ENCODE peak calls at places on chromosome 3, in six cellular contexts. One of them, this sample, is unnamed.
A peak's percentile ranks its signal among the peaks of the same experiment; 100 is the strongest.

GRCh38 chr3:100006570-100007271 is 107.6 kb downstream of the FILIP1L start:
- DNase-seq in GM12878: no peak
- DNase-seq in sigmoid colon: no peak
- DNase-seq in HCT116: no peak
- DNase-seq in Panc1: no peak
- DNase-seq in GM23338: peak; percentile 18
- DNase-seq in this sample: no peak

GRCh38 chr3:188939799-188940198 is 232.0 kb upstream of the TPRG1 start:
- DNase-seq in HCT116: no peak
- DNase-seq in sigmoid colon: no peak
- DNase-seq in GM12878: no peak
- DNase-seq in GM23338: no peak
- DNase-seq in Panc1: no peak
- DNase-seq in this sample: no peak

GRCh38 chr3:172315401-172316091 is 132.7 kb downstream of the GHSR start:
- DNase-seq in GM23338: no peak
- DNase-seq in Panc1: no peak
- DNase-seq in HCT116: peak; percentile 35
- DNase-seq in GM12878: no peak
- DNase-seq in sigmoid colon: peak; percentile 75
- DNase-seq in this sample: no peak

GRCh38 chr3:168417016-168417415 is 321.3 kb upstream of the GOLIM4 start:
- DNase-seq in Panc1: no peak
- DNase-seq in GM23338: no peak
- DNase-seq in HCT116: no peak
- DNase-seq in sigmoid colon: no peak
- DNase-seq in GM12878: no peak
- DNase-seq in this sample: no peak

GRCh38 chr3:88195951-88196434 is 46.2 kb downstream of the C3orf38 start:
- DNase-seq in GM23338: no peak
- DNase-seq in HCT116: no peak
- DNase-seq in Panc1: no peak
- DNase-seq in GM12878: no peak
- DNase-seq in sigmoid colon: no peak
- DNase-seq in this sample: no peak

GRCh38 chr3:38039101-38039898 is at the start of gene DLEC1:
- DNase-seq in GM12878: no peak
- DNase-seq in GM23338: peak; percentile 95
- DNase-seq in HCT116: no peak
- DNase-seq in sigmoid colon: peak; percentile 83
- DNase-seq in Panc1: no peak
- DNase-seq in this sample: peak; percentile 94

GRCh38 chr3:160224256-160224655 is 966 bp upstream of the C3orf80 start:
- DNase-seq in sigmoid colon: no peak
- DNase-seq in GM23338: peak; percentile 33
- DNase-seq in GM12878: no peak
- DNase-seq in Panc1: no peak
- DNase-seq in HCT116: no peak
- DNase-seq in this sample: no peak

GRCh38 chr3:127110982-127111693 is 81.8 kb upstream of the PRR23E start:
- DNase-seq in sigmoid colon: no peak
- DNase-seq in GM12878: no peak
- DNase-seq in HCT116: no peak
- DNase-seq in Panc1: no peak
- DNase-seq in GM23338: peak; percentile 66
- DNase-seq in this sample: no peak

GRCh38 chr3:39295184-39295775 is 15.4 kb upstream of the CX3CR1 start:
- DNase-seq in HCT116: no peak
- DNase-seq in Panc1: no peak
- DNase-seq in sigmoid colon: no peak
- DNase-seq in GM23338: no peak
- DNase-seq in GM12878: peak; percentile 95
- DNase-seq in this sample: no peak

GRCh38 chr3:7238565-7239295 is 377.8 kb downstream of the GRM7 start:
- DNase-seq in GM23338: no peak
- DNase-seq in Panc1: no peak
- DNase-seq in HCT116: no peak
- DNase-seq in sigmoid colon: no peak
- DNase-seq in GM12878: no peak
- DNase-seq in this sample: no peak

GRCh38 chr3:129758921-129759320 is 134.6 kb downstream of the TMCC1 start:
- DNase-seq in Panc1: no peak
- DNase-seq in GM23338: no peak
- DNase-seq in GM12878: no peak
- DNase-seq in HCT116: no peak
- DNase-seq in sigmoid colon: no peak
- DNase-seq in this sample: no peak

GRCh38 chr3:197989651-197990050 is 29.6 kb downstream of the LMLN start:
- DNase-seq in HCT116: no peak
- DNase-seq in Panc1: no peak
- DNase-seq in sigmoid colon: no peak
- DNase-seq in GM23338: no peak
- DNase-seq in GM12878: no peak
- DNase-seq in this sample: no peak

GRCh38 chr3:134216206-134216764 is 34.4 kb downstream of the RYK start:
- DNase-seq in sigmoid colon: no peak
- DNase-seq in GM12878: no peak
- DNase-seq in HCT116: no peak
- DNase-seq in GM23338: no peak
- DNase-seq in Panc1: no peak
- DNase-seq in this sample: no peak

DNA sequence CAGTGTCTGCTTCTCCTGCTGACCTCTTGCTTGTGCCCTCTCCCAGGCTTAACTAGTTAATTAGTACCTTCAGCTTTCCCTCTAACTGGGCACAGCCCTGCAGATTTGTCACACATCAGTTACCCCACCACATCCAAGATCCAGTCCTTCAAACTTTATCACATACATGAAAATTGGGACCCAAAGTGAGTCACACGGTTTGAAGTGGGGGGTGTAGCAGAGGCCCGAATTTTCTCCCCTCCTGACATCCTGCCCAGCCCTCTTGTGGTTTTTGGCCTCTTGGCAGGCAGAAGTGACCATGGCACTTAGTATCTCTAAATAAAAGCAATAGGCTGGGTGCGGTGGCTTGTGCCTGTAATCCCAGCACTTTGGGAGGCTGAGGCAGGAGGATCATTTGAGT is 3.9 kb downstream of the MAPKAPK3 start:
- DNase-seq in HCT116: no peak
- DNase-seq in GM12878: no peak
- DNase-seq in Panc1: no peak
- DNase-seq in sigmoid colon: no peak
- DNase-seq in GM23338: no peak
- DNase-seq in this sample: no peak
- H3K4me1 ChIP-seq in HCT116: peaks cover 77% of the 10 kb centered on the region
- H3K4me1 ChIP-seq in GM12878: peaks cover 33% of the 10 kb centered on the region
- H3K4me1 ChIP-seq in Panc1: no peaks in the 10 kb centered on the region
- H3K4me1 ChIP-seq in sigmoid colon: no peaks in the 10 kb centered on the region
- H3K4me1 ChIP-seq in GM23338: peaks cover 28% of the 10 kb centered on the region
- H3K4me1 ChIP-seq in this sample: peaks cover 97% of the 10 kb centered on the region

DNA sequence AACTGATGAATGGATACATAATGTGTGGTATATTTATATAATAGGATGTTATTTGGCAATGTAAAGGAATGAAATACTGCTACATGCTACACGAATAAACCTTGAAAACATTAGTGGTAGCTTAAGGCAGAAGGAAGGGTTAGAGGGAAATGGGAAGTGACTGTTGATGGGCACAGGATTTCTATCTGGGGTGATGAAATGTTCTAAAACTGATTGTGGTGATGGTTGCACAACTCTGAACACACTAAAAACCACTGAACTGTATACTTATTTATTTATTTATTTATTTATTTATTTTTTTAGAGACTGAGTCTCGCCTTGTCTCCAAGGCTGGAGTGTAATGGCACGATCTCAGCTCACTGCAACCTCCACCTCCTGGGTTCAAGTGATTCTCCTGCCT is 24.8 kb upstream of the SHISA5 start:
- DNase-seq in HCT116: no peak
- DNase-seq in GM12878: no peak
- DNase-seq in GM23338: no peak
- DNase-seq in sigmoid colon: no peak
- DNase-seq in Panc1: no peak
- DNase-seq in this sample: no peak
- H3K4me3 ChIP-seq in HCT116: no peak overlapping the region
- H3K4me3 ChIP-seq in GM12878: no peak overlapping the region
- H3K4me3 ChIP-seq in GM23338: no peak overlapping the region
- H3K4me3 ChIP-seq in sigmoid colon: no peak overlapping the region
- H3K4me3 ChIP-seq in Panc1: no peak overlapping the region
- H3K4me3 ChIP-seq in this sample: no peak overlapping the region

DNA sequence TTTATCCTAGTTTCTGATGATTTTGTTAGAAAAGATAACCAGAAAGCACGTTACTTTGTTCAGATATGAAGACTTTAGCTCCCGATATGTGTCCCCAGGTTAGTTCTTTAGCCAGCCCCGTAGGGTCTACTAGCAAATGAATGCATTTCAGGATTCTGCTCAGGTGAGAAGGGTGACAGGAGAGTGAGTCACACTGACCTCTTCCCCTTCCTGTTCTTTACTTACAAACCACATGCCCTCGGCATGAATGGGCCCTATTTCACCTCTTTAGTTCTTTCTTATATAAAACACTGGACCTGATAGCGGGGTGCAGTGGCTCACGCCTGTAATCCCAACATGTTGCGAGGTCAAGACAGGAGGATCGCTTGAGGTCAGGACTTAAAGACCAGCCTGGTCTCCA is 98.4 kb downstream of the SLC49A4 start:
- DNase-seq in GM23338: peak; percentile 8
- DNase-seq in sigmoid colon: no peak
- DNase-seq in Panc1: peak; percentile 15
- DNase-seq in GM12878: no peak
- DNase-seq in HCT116: peak; percentile 59
- DNase-seq in this sample: no peak
- TF ChIP-seq POLR2AphosphoS5 in GM23338: no peak
- TF ChIP-seq POLR2AphosphoS5 in sigmoid colon: no peak
- TF ChIP-seq POLR2AphosphoS5 in Panc1: no peak
- TF ChIP-seq POLR2AphosphoS5 in GM12878: no peak
- TF ChIP-seq POLR2AphosphoS5 in HCT116: peak; percentile 19
- TF ChIP-seq POLR2AphosphoS5 in this sample: no peak

GRCh38 chr3:13009132-13009945 is 63.9 kb downstream of the IQSEC1 start:
- DNase-seq in GM23338: no peak
- DNase-seq in GM12878: no peak
- DNase-seq in Panc1: no peak
- DNase-seq in HCT116: no peak
- DNase-seq in sigmoid colon: peak; percentile 84
- DNase-seq in this sample: peak; percentile 96
- H3K4me1 ChIP-seq in GM23338: peaks cover 13% of the 10 kb centered on the region
- H3K4me1 ChIP-seq in GM12878: peaks cover 93% of the 10 kb centered on the region
- H3K4me1 ChIP-seq in Panc1: no peaks in the 10 kb centered on the region
- H3K4me1 ChIP-seq in HCT116: peaks cover 14% of the 10 kb centered on the region
- H3K4me1 ChIP-seq in sigmoid colon: no peaks in the 10 kb centered on the region
- H3K4me1 ChIP-seq in this sample: peaks cover 100% of the 10 kb centered on the region

DNA sequence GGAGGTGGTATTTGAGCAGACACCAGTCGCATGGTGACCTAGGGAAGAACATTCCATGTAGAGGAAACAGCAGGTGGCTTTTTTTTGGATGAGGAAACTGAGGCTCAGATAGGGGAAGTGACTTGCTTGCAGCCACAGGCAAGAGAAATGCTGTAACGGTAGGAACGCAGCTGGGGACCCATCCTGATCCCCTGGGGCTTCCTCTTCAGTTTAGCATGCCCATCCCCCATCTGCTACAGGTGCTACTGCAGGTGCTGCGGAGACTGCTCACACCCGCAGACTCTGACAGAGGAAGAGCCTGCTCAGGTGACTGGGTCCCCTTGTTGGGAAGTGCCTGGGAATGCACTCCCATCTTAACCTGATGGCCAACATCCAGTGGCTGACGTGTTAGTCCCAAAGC is 55.4 kb upstream of the SEC13 start:
- DNase-seq in sigmoid colon: no peak
- DNase-seq in GM12878: no peak
- DNase-seq in GM23338: peak; percentile 34
- DNase-seq in Panc1: no peak
- DNase-seq in HCT116: no peak
- DNase-seq in this sample: peak; percentile 56
- H3K4me3 ChIP-seq in sigmoid colon: no peak overlapping the region
- H3K4me3 ChIP-seq in GM12878: no peak overlapping the region
- H3K4me3 ChIP-seq in GM23338: no peak overlapping the region
- H3K4me3 ChIP-seq in Panc1: no peak overlapping the region
- H3K4me3 ChIP-seq in HCT116: no peak overlapping the region
- H3K4me3 ChIP-seq in this sample: no peak overlapping the region

DNA sequence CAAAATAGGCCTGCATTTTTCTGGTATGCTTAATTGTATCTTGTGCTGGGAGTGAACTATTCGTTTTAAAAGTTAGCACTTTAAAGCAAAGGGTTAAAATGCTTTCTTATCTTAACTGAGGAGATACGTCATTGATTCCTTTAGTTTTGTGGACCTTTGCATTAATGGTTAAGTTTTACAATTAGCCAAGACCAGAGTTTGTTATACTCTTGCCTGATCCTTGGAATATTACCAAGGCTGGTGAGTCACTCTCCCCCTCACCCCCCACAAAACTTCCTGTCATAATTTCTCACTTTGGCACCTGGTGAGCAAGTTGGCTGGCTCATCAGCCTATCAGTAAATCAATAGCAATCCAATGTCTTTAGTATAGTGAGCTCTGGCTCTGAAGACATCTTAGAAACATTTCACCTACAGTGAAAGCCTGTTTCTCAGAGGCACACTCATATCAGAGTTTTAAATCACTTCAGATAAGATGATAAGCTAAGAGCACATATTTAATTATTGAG is 26.7 kb downstream of the SLC2A2 start:
- DNase-seq in sigmoid colon: no peak
- DNase-seq in HCT116: peak; percentile 61
- DNase-seq in GM23338: no peak
- DNase-seq in Panc1: peak; percentile 24
- DNase-seq in GM12878: no peak
- DNase-seq in this sample: no peak
- TF ChIP-seq POLR2AphosphoS5 in sigmoid colon: no peak
- TF ChIP-seq POLR2AphosphoS5 in HCT116: peak; percentile 39
- TF ChIP-seq POLR2AphosphoS5 in GM23338: no peak
- TF ChIP-seq POLR2AphosphoS5 in Panc1: no peak
- TF ChIP-seq POLR2AphosphoS5 in GM12878: no peak
- TF ChIP-seq POLR2AphosphoS5 in this sample: no peak

GRCh38 chr3:69012836-69013255 is 638 bp downstream of the EOGT start:
- DNase-seq in GM12878: no peak
- DNase-seq in GM23338: peak; percentile 66
- DNase-seq in HCT116: no peak
- DNase-seq in sigmoid colon: peak; percentile 80
- DNase-seq in Panc1: no peak
- DNase-seq in this sample: peak; percentile 87
- H3K4me1 ChIP-seq in GM12878: peaks cover 7% of the 10 kb centered on the region
- H3K4me1 ChIP-seq in GM23338: peaks cover 50% of the 10 kb centered on the region
- H3K4me1 ChIP-seq in HCT116: peaks cover 18% of the 10 kb centered on the region
- H3K4me1 ChIP-seq in sigmoid colon: no peaks in the 10 kb centered on the region
- H3K4me1 ChIP-seq in Panc1: peaks cover 4% of the 10 kb centered on the region
- H3K4me1 ChIP-seq in this sample: peaks cover 29% of the 10 kb centered on the region

GRCh38 chr3:72999971-73000370 is 3.4 kb downstream of the PPP4R2 start:
- DNase-seq in HCT116: no peak
- DNase-seq in Panc1: no peak
- DNase-seq in sigmoid colon: no peak
- DNase-seq in GM12878: no peak
- DNase-seq in GM23338: no peak
- DNase-seq in this sample: no peak
- H3K4me3 ChIP-seq in HCT116: no peak overlapping the region
- H3K4me3 ChIP-seq in Panc1: peak overlapping the region; percentile 84
- H3K4me3 ChIP-seq in sigmoid colon: no peak overlapping the region
- H3K4me3 ChIP-seq in GM12878: peak overlapping the region; percentile 96
- H3K4me3 ChIP-seq in GM23338: peak overlapping the region; percentile 89
- H3K4me3 ChIP-seq in this sample: peak overlapping the region; percentile 79